ENCODE peak calls at places on chromosomes 16 and 17, in five cellular contexts. One of them, this sample, is unnamed.

GRCh38 chr17:29584452-29585079 is 4.9 kb downstream of the GIT1 start:
- DNase-seq in anterior cingulate cortex: peak
- DNase-seq in left lung: no peak
- DNase-seq in NCI-H226: no peak
- DNase-seq in effector memory CD8-positive, alpha-beta T cell: no peak
- DNase-seq in this sample: no peak

GRCh38 chr17:79938696-79939435 is 96.8 kb downstream of the TBC1D16 start:
- DNase-seq in anterior cingulate cortex: no peak
- DNase-seq in left lung: no peak
- DNase-seq in NCI-H226: no peak
- DNase-seq in effector memory CD8-positive, alpha-beta T cell: no peak
- DNase-seq in this sample: no peak

GRCh38 chr16:6133009-6133408 is 1035.4 kb upstream of the EEF2KMT start:
- DNase-seq in anterior cingulate cortex: no peak
- DNase-seq in left lung: no peak
- DNase-seq in NCI-H226: no peak
- DNase-seq in effector memory CD8-positive, alpha-beta T cell: no peak
- DNase-seq in this sample: no peak

GRCh38 chr17:28807925-28808641 is 34.5 kb downstream of the FAM222B start:
- DNase-seq in anterior cingulate cortex: no peak
- DNase-seq in left lung: no peak
- DNase-seq in NCI-H226: peak
- DNase-seq in effector memory CD8-positive, alpha-beta T cell: no peak
- DNase-seq in this sample: peak

GRCh38 chr17:49595328-49595727 is 19.7 kb downstream of the NXPH3 start:
- DNase-seq in anterior cingulate cortex: no peak
- DNase-seq in left lung: no peak
- DNase-seq in NCI-H226: no peak
- DNase-seq in effector memory CD8-positive, alpha-beta T cell: no peak
- DNase-seq in this sample: peak

GRCh38 chr16:275041-275621 is 613 bp downstream of the RGS11 start:
- DNase-seq in anterior cingulate cortex: no peak
- DNase-seq in left lung: no peak
- DNase-seq in NCI-H226: no peak
- DNase-seq in effector memory CD8-positive, alpha-beta T cell: no peak
- DNase-seq in this sample: no peak

GRCh38 chr17:47708312-47708863 is 14.4 kb downstream of the TBKBP1 start:
- DNase-seq in anterior cingulate cortex: no peak
- DNase-seq in left lung: no peak
- DNase-seq in NCI-H226: no peak
- DNase-seq in effector memory CD8-positive, alpha-beta T cell: no peak
- DNase-seq in this sample: no peak

GRCh38 chr16:73131153-73131862 is 83.4 kb upstream of the ZFHX3 start:
- DNase-seq in anterior cingulate cortex: no peak
- DNase-seq in left lung: no peak
- DNase-seq in NCI-H226: no peak
- DNase-seq in effector memory CD8-positive, alpha-beta T cell: no peak
- DNase-seq in this sample: peak

GRCh38 chr16:12097523-12098428 is 121.2 kb downstream of the SNX29 start:
- DNase-seq in anterior cingulate cortex: peak
- DNase-seq in left lung: no peak
- DNase-seq in NCI-H226: no peak
- DNase-seq in effector memory CD8-positive, alpha-beta T cell: no peak
- DNase-seq in this sample: peak

GRCh38 chr16:17105239-17105721 is 365.5 kb downstream of the XYLT1 start:
- DNase-seq in anterior cingulate cortex: no peak
- DNase-seq in left lung: no peak
- DNase-seq in NCI-H226: no peak
- DNase-seq in effector memory CD8-positive, alpha-beta T cell: no peak
- DNase-seq in this sample: no peak

GRCh38 chr16:22191089-22191965 is 14.8 kb upstream of the EEF2K start:
- DNase-seq in anterior cingulate cortex: peak
- DNase-seq in left lung: peak
- DNase-seq in NCI-H226: peak
- DNase-seq in effector memory CD8-positive, alpha-beta T cell: peak
- DNase-seq in this sample: peak

GRCh38 chr17:40500190-40500589 is 1.2 kb downstream of the TNS4 start:
- DNase-seq in anterior cingulate cortex: no peak
- DNase-seq in left lung: no peak
- DNase-seq in NCI-H226: no peak
- DNase-seq in effector memory CD8-positive, alpha-beta T cell: no peak
- DNase-seq in this sample: no peak

GRCh38 chr17:43750154-43750553 is 8.4 kb downstream of the SOST start:
- DNase-seq in anterior cingulate cortex: no peak
- DNase-seq in left lung: no peak
- DNase-seq in NCI-H226: no peak
- DNase-seq in effector memory CD8-positive, alpha-beta T cell: no peak
- DNase-seq in this sample: no peak